ENCODE peak calls at places on chromosomes 11 and 22, in ten cellular contexts. One of them, this sample, is unnamed.

GRCh38 chr22:31079095-31079642 is 1.9 kb upstream of the SMTN start:
- DNase-seq in omental fat pad: no peak
- DNase-seq in uterus: peak
- DNase-seq in effector CD4-positive, alpha-beta T cell: no peak
- DNase-seq in central memory CD4-positive, alpha-beta T cell: no peak
- DNase-seq in M059J: no peak
- DNase-seq in activated B cell treated with CpG ODN at 0.5 μM for 24 hours: no peak
- DNase-seq in HCT116: no peak
- DNase-seq in globus pallidus: no peak
- DNase-seq in body of pancreas: peak
- DNase-seq in this sample: no peak

GRCh38 chr11:62879554-62879953 is 1.1 kb upstream of the SLC3A2 start:
- DNase-seq in effector CD4-positive, alpha-beta T cell: no peak
- DNase-seq in central memory CD4-positive, alpha-beta T cell: no peak
- DNase-seq in globus pallidus: peak
- DNase-seq in uterus: peak
- DNase-seq in M059J: no peak
- DNase-seq in HCT116: no peak
- DNase-seq in activated B cell treated with CpG ODN at 0.5 μM for 24 hours: no peak
- DNase-seq in body of pancreas: no peak
- DNase-seq in omental fat pad: no peak
- DNase-seq in this sample: peak

GRCh38 chr11:68373810-68374501 is 61.6 kb downstream of the LRP5 start:
- DNase-seq in central memory CD4-positive, alpha-beta T cell: no peak
- DNase-seq in globus pallidus: peak
- DNase-seq in omental fat pad: no peak
- DNase-seq in effector CD4-positive, alpha-beta T cell: no peak
- DNase-seq in activated B cell treated with CpG ODN at 0.5 μM for 24 hours: no peak
- DNase-seq in uterus: no peak
- DNase-seq in M059J: no peak
- DNase-seq in body of pancreas: peak
- DNase-seq in HCT116: no peak
- DNase-seq in this sample: peak

GRCh38 chr11:67372993-67373915 is at the start of gene CLCF1:
- DNase-seq in globus pallidus: no peak
- DNase-seq in effector CD4-positive, alpha-beta T cell: peak
- DNase-seq in uterus: peak
- DNase-seq in omental fat pad: no peak
- DNase-seq in HCT116: no peak
- DNase-seq in M059J: peak
- DNase-seq in central memory CD4-positive, alpha-beta T cell: peak
- DNase-seq in activated B cell treated with CpG ODN at 0.5 μM for 24 hours: peak
- DNase-seq in body of pancreas: peak
- DNase-seq in this sample: no peak

GRCh38 chr22:48948575-48949170 is 879.0 kb downstream of the BRD1 start:
- DNase-seq in globus pallidus: no peak
- DNase-seq in central memory CD4-positive, alpha-beta T cell: no peak
- DNase-seq in effector CD4-positive, alpha-beta T cell: no peak
- DNase-seq in M059J: no peak
- DNase-seq in activated B cell treated with CpG ODN at 0.5 μM for 24 hours: no peak
- DNase-seq in body of pancreas: no peak
- DNase-seq in omental fat pad: no peak
- DNase-seq in uterus: no peak
- DNase-seq in HCT116: no peak
- DNase-seq in this sample: peak

GRCh38 chr11:77771135-77771534 is 49.4 kb downstream of the RSF1 start:
- DNase-seq in uterus: no peak
- DNase-seq in M059J: peak
- DNase-seq in effector CD4-positive, alpha-beta T cell: no peak
- DNase-seq in globus pallidus: no peak
- DNase-seq in HCT116: no peak
- DNase-seq in activated B cell treated with CpG ODN at 0.5 μM for 24 hours: no peak
- DNase-seq in body of pancreas: no peak
- DNase-seq in central memory CD4-positive, alpha-beta T cell: no peak
- DNase-seq in omental fat pad: no peak
- DNase-seq in this sample: no peak

GRCh38 chr22:31647066-31647465 is 14.9 kb downstream of the PISD start:
- DNase-seq in central memory CD4-positive, alpha-beta T cell: no peak
- DNase-seq in uterus: no peak
- DNase-seq in M059J: no peak
- DNase-seq in HCT116: no peak
- DNase-seq in effector CD4-positive, alpha-beta T cell: no peak
- DNase-seq in omental fat pad: no peak
- DNase-seq in body of pancreas: no peak
- DNase-seq in globus pallidus: no peak
- DNase-seq in activated B cell treated with CpG ODN at 0.5 μM for 24 hours: no peak
- DNase-seq in this sample: no peak

GRCh38 chr11:77406396-77406795 is 67.5 kb downstream of the PAK1 start:
- DNase-seq in uterus: no peak
- DNase-seq in activated B cell treated with CpG ODN at 0.5 μM for 24 hours: no peak
- DNase-seq in HCT116: no peak
- DNase-seq in effector CD4-positive, alpha-beta T cell: no peak
- DNase-seq in omental fat pad: no peak
- DNase-seq in body of pancreas: no peak
- DNase-seq in central memory CD4-positive, alpha-beta T cell: no peak
- DNase-seq in M059J: no peak
- DNase-seq in globus pallidus: no peak
- DNase-seq in this sample: no peak

GRCh38 chr22:28222571-28222970 is 303.5 kb upstream of the PITPNB start:
- DNase-seq in omental fat pad: no peak
- DNase-seq in body of pancreas: no peak
- DNase-seq in globus pallidus: no peak
- DNase-seq in effector CD4-positive, alpha-beta T cell: no peak
- DNase-seq in central memory CD4-positive, alpha-beta T cell: no peak
- DNase-seq in uterus: no peak
- DNase-seq in M059J: no peak
- DNase-seq in activated B cell treated with CpG ODN at 0.5 μM for 24 hours: no peak
- DNase-seq in HCT116: no peak
- DNase-seq in this sample: no peak

GRCh38 chr11:116970485-116971292 is 127.5 kb downstream of the SIK3 start:
- DNase-seq in body of pancreas: no peak
- DNase-seq in central memory CD4-positive, alpha-beta T cell: no peak
- DNase-seq in globus pallidus: no peak
- DNase-seq in HCT116: no peak
- DNase-seq in uterus: no peak
- DNase-seq in M059J: peak
- DNase-seq in activated B cell treated with CpG ODN at 0.5 μM for 24 hours: no peak
- DNase-seq in omental fat pad: no peak
- DNase-seq in effector CD4-positive, alpha-beta T cell: no peak
- DNase-seq in this sample: no peak

GRCh38 chr11:102154806-102155205 is 44.6 kb downstream of the YAP1 start:
- DNase-seq in omental fat pad: no peak
- DNase-seq in HCT116: no peak
- DNase-seq in body of pancreas: no peak
- DNase-seq in globus pallidus: no peak
- DNase-seq in central memory CD4-positive, alpha-beta T cell: no peak
- DNase-seq in effector CD4-positive, alpha-beta T cell: no peak
- DNase-seq in uterus: no peak
- DNase-seq in M059J: no peak
- DNase-seq in activated B cell treated with CpG ODN at 0.5 μM for 24 hours: no peak
- DNase-seq in this sample: no peak

GRCh38 chr22:42670921-42671709 is 21.9 kb upstream of the CYB5R3 start:
- DNase-seq in M059J: peak
- DNase-seq in activated B cell treated with CpG ODN at 0.5 μM for 24 hours: no peak
- DNase-seq in effector CD4-positive, alpha-beta T cell: no peak
- DNase-seq in body of pancreas: no peak
- DNase-seq in central memory CD4-positive, alpha-beta T cell: no peak
- DNase-seq in HCT116: no peak
- DNase-seq in globus pallidus: no peak
- DNase-seq in uterus: peak
- DNase-seq in omental fat pad: no peak
- DNase-seq in this sample: no peak

GRCh38 chr11:69632900-69633299 is 8.1 kb upstream of the CCND1 start:
- DNase-seq in effector CD4-positive, alpha-beta T cell: no peak
- DNase-seq in M059J: no peak
- DNase-seq in uterus: no peak
- DNase-seq in globus pallidus: no peak
- DNase-seq in activated B cell treated with CpG ODN at 0.5 μM for 24 hours: no peak
- DNase-seq in central memory CD4-positive, alpha-beta T cell: no peak
- DNase-seq in HCT116: no peak
- DNase-seq in body of pancreas: no peak
- DNase-seq in omental fat pad: no peak
- DNase-seq in this sample: no peak

GRCh38 chr11:64122411-64123101 is 43.4 kb downstream of the MACROD1 start:
- DNase-seq in central memory CD4-positive, alpha-beta T cell: no peak
- DNase-seq in effector CD4-positive, alpha-beta T cell: no peak
- DNase-seq in M059J: no peak
- DNase-seq in omental fat pad: no peak
- DNase-seq in activated B cell treated with CpG ODN at 0.5 μM for 24 hours: no peak
- DNase-seq in body of pancreas: no peak
- DNase-seq in HCT116: no peak
- DNase-seq in uterus: no peak
- DNase-seq in globus pallidus: no peak
- DNase-seq in this sample: no peak

GRCh38 chr11:89498845-89499448 is 7.8 kb upstream of the NOX4 start:
- DNase-seq in body of pancreas: peak
- DNase-seq in globus pallidus: no peak
- DNase-seq in effector CD4-positive, alpha-beta T cell: no peak
- DNase-seq in uterus: no peak
- DNase-seq in omental fat pad: no peak
- DNase-seq in activated B cell treated with CpG ODN at 0.5 μM for 24 hours: no peak
- DNase-seq in HCT116: peak
- DNase-seq in M059J: no peak
- DNase-seq in central memory CD4-positive, alpha-beta T cell: no peak
- DNase-seq in this sample: no peak

GRCh38 chr11:26332572-26332915 is 614 bp downstream of the ANO3 start:
- DNase-seq in effector CD4-positive, alpha-beta T cell: no peak
- DNase-seq in central memory CD4-positive, alpha-beta T cell: no peak
- DNase-seq in HCT116: no peak
- DNase-seq in omental fat pad: no peak
- DNase-seq in uterus: no peak
- DNase-seq in M059J: no peak
- DNase-seq in body of pancreas: no peak
- DNase-seq in activated B cell treated with CpG ODN at 0.5 μM for 24 hours: no peak
- DNase-seq in globus pallidus: no peak
- DNase-seq in this sample: no peak

GRCh38 chr11:11400635-11401232 is 47.7 kb upstream of the CSNK2A3 start:
- DNase-seq in effector CD4-positive, alpha-beta T cell: no peak
- DNase-seq in HCT116: peak
- DNase-seq in globus pallidus: no peak
- DNase-seq in uterus: no peak
- DNase-seq in activated B cell treated with CpG ODN at 0.5 μM for 24 hours: no peak
- DNase-seq in central memory CD4-positive, alpha-beta T cell: no peak
- DNase-seq in M059J: no peak
- DNase-seq in body of pancreas: no peak
- DNase-seq in omental fat pad: no peak
- DNase-seq in this sample: no peak

GRCh38 chr22:44442856-44443595 is 55.0 kb downstream of the RTL6 start:
- DNase-seq in uterus: no peak
- DNase-seq in effector CD4-positive, alpha-beta T cell: no peak
- DNase-seq in activated B cell treated with CpG ODN at 0.5 μM for 24 hours: no peak
- DNase-seq in central memory CD4-positive, alpha-beta T cell: no peak
- DNase-seq in body of pancreas: no peak
- DNase-seq in omental fat pad: no peak
- DNase-seq in M059J: no peak
- DNase-seq in globus pallidus: no peak
- DNase-seq in HCT116: no peak
- DNase-seq in this sample: no peak

GRCh38 chr22:22408731-22409696 is 99.5 kb downstream of the ZNF280B start:
- DNase-seq in body of pancreas: peak
- DNase-seq in uterus: no peak
- DNase-seq in central memory CD4-positive, alpha-beta T cell: no peak
- DNase-seq in HCT116: peak
- DNase-seq in omental fat pad: no peak
- DNase-seq in globus pallidus: no peak
- DNase-seq in activated B cell treated with CpG ODN at 0.5 μM for 24 hours: no peak
- DNase-seq in M059J: peak
- DNase-seq in effector CD4-positive, alpha-beta T cell: no peak
- DNase-seq in this sample: no peak

GRCh38 chr11:85854557-85855340 is 434 bp upstream of the CCDC83 start:
- DNase-seq in M059J: peak
- DNase-seq in central memory CD4-positive, alpha-beta T cell: peak
- DNase-seq in activated B cell treated with CpG ODN at 0.5 μM for 24 hours: peak
- DNase-seq in uterus: peak
- DNase-seq in globus pallidus: peak
- DNase-seq in effector CD4-positive, alpha-beta T cell: peak
- DNase-seq in omental fat pad: peak
- DNase-seq in HCT116: peak
- DNase-seq in body of pancreas: peak
- DNase-seq in this sample: peak

This sample was measured in prostate gland.